ENCODE peak calls at places on chromosomes 16 and 17, in eight cellular contexts. One of them, this sample, is unnamed. For H3K27me3, the result is how much of the 10 kb centered on the place peaks cover.

GRCh38 chr17:66466933-66467367 is 164.5 kb downstream of the PRKCA start:
- DNase-seq in H9: peak
- DNase-seq in PC-9: peak
- DNase-seq in tibial artery: no peak
- DNase-seq in adipocyte: peak
- DNase-seq in dorsolateral prefrontal cortex: no peak
- DNase-seq in cardiac muscle cell: peak
- DNase-seq in adrenal gland: peak
- DNase-seq in this sample: peak

GRCh38 chr16:4599545-4599944 is 15.1 kb downstream of the UBALD1 start:
- DNase-seq in dorsolateral prefrontal cortex: no peak
- DNase-seq in H9: no peak
- DNase-seq in adrenal gland: no peak
- DNase-seq in PC-9: no peak
- DNase-seq in tibial artery: no peak
- DNase-seq in adipocyte: no peak
- DNase-seq in cardiac muscle cell: no peak
- DNase-seq in this sample: no peak

GRCh38 chr17:65268832-65269231 is 131.7 kb downstream of the RGS9 start:
- DNase-seq in PC-9: no peak
- DNase-seq in dorsolateral prefrontal cortex: no peak
- DNase-seq in adipocyte: peak
- DNase-seq in cardiac muscle cell: no peak
- DNase-seq in adrenal gland: no peak
- DNase-seq in H9: no peak
- DNase-seq in tibial artery: no peak
- DNase-seq in this sample: no peak

GRCh38 chr17:48392836-48393235 is 37.2 kb downstream of the SKAP1 start:
- DNase-seq in dorsolateral prefrontal cortex: no peak
- DNase-seq in H9: no peak
- DNase-seq in cardiac muscle cell: no peak
- DNase-seq in PC-9: no peak
- DNase-seq in tibial artery: no peak
- DNase-seq in adrenal gland: no peak
- DNase-seq in adipocyte: no peak
- DNase-seq in this sample: no peak

GRCh38 chr16:49749816-49750215 is 106.1 kb downstream of the ZNF423 start:
- DNase-seq in adipocyte: no peak
- DNase-seq in adrenal gland: no peak
- DNase-seq in PC-9: no peak
- DNase-seq in tibial artery: no peak
- DNase-seq in dorsolateral prefrontal cortex: no peak
- DNase-seq in H9: no peak
- DNase-seq in cardiac muscle cell: no peak
- DNase-seq in this sample: no peak

GRCh38 chr17:30212750-30213149 is 22.7 kb downstream of the SLC6A4 start:
- DNase-seq in PC-9: no peak
- DNase-seq in H9: no peak
- DNase-seq in dorsolateral prefrontal cortex: no peak
- DNase-seq in cardiac muscle cell: no peak
- DNase-seq in adrenal gland: no peak
- DNase-seq in tibial artery: no peak
- DNase-seq in adipocyte: no peak
- DNase-seq in this sample: no peak

GRCh38 chr16:68737730-68738590 is 868 bp downstream of the CDH1 start:
- DNase-seq in adipocyte: no peak
- DNase-seq in dorsolateral prefrontal cortex: no peak
- DNase-seq in tibial artery: no peak
- DNase-seq in adrenal gland: no peak
- DNase-seq in PC-9: peak
- DNase-seq in H9: no peak
- DNase-seq in cardiac muscle cell: no peak
- DNase-seq in this sample: no peak

GRCh38 chr16:86798247-86799041 is 220.1 kb downstream of the FOXL1 start:
- DNase-seq in dorsolateral prefrontal cortex: no peak
- DNase-seq in cardiac muscle cell: no peak
- DNase-seq in adipocyte: no peak
- DNase-seq in H9: no peak
- DNase-seq in tibial artery: no peak
- DNase-seq in adrenal gland: no peak
- DNase-seq in PC-9: no peak
- DNase-seq in this sample: peak

GRCh38 chr16:25177831-25178688 is 38.7 kb upstream of the AQP8 start:
- DNase-seq in H9: no peak
- DNase-seq in adipocyte: peak
- DNase-seq in adrenal gland: peak
- DNase-seq in PC-9: no peak
- DNase-seq in cardiac muscle cell: no peak
- DNase-seq in tibial artery: no peak
- DNase-seq in dorsolateral prefrontal cortex: no peak
- DNase-seq in this sample: no peak

GRCh38 chr17:50460831-50461526 is 7.7 kb downstream of the CHAD start:
- DNase-seq in H9: no peak
- DNase-seq in adipocyte: no peak
- DNase-seq in adrenal gland: no peak
- DNase-seq in PC-9: no peak
- DNase-seq in cardiac muscle cell: no peak
- DNase-seq in dorsolateral prefrontal cortex: no peak
- DNase-seq in tibial artery: no peak
- DNase-seq in this sample: no peak

GRCh38 chr17:14019186-14019956 is 49.9 kb upstream of the COX10 start:
- DNase-seq in cardiac muscle cell: peak
- DNase-seq in dorsolateral prefrontal cortex: no peak
- DNase-seq in tibial artery: no peak
- DNase-seq in adrenal gland: no peak
- DNase-seq in PC-9: no peak
- DNase-seq in adipocyte: no peak
- DNase-seq in H9: no peak
- DNase-seq in this sample: no peak

GRCh38 chr17:58363457-58364185 is 11.6 kb upstream of the SUPT4H1 start:
- DNase-seq in adipocyte: no peak
- DNase-seq in H9: no peak
- DNase-seq in PC-9: no peak
- DNase-seq in dorsolateral prefrontal cortex: no peak
- DNase-seq in tibial artery: no peak
- DNase-seq in cardiac muscle cell: no peak
- DNase-seq in adrenal gland: peak
- DNase-seq in this sample: no peak

GRCh38 chr17:2259769-2260536 is 43.6 kb downstream of the SMG6 start:
- DNase-seq in PC-9: no peak
- DNase-seq in H9: no peak
- DNase-seq in dorsolateral prefrontal cortex: no peak
- DNase-seq in adipocyte: no peak
- DNase-seq in cardiac muscle cell: no peak
- DNase-seq in tibial artery: no peak
- DNase-seq in adrenal gland: no peak
- DNase-seq in this sample: peak

GRCh38 chr17:78972507-78973105 is 7.1 kb downstream of the LGALS3BP start:
- DNase-seq in cardiac muscle cell: no peak
- DNase-seq in adipocyte: no peak
- DNase-seq in PC-9: no peak
- DNase-seq in dorsolateral prefrontal cortex: no peak
- DNase-seq in adrenal gland: no peak
- DNase-seq in tibial artery: no peak
- DNase-seq in H9: no peak
- DNase-seq in this sample: no peak

GRCh38 chr16:16164244-16164643 is 59.0 kb downstream of the ABCC6 start:
- DNase-seq in adipocyte: no peak
- DNase-seq in H9: no peak
- DNase-seq in tibial artery: no peak
- DNase-seq in dorsolateral prefrontal cortex: no peak
- DNase-seq in cardiac muscle cell: no peak
- DNase-seq in adrenal gland: no peak
- DNase-seq in PC-9: no peak
- DNase-seq in this sample: no peak

GRCh38 chr17:37116802-37117201 is 168.0 kb downstream of the AATF start:
- DNase-seq in dorsolateral prefrontal cortex: no peak
- DNase-seq in cardiac muscle cell: no peak
- DNase-seq in H9: peak
- DNase-seq in tibial artery: no peak
- DNase-seq in adipocyte: no peak
- DNase-seq in PC-9: no peak
- DNase-seq in adrenal gland: no peak
- DNase-seq in this sample: no peak

GRCh38 chr17:83064732-83065659 is 14.4 kb upstream of the METRNL start:
- DNase-seq in PC-9: peak
- DNase-seq in dorsolateral prefrontal cortex: no peak
- DNase-seq in cardiac muscle cell: no peak
- DNase-seq in adipocyte: no peak
- DNase-seq in adrenal gland: no peak
- DNase-seq in H9: peak
- DNase-seq in tibial artery: peak
- DNase-seq in this sample: no peak

GRCh38 chr16:63737633-63738032 is 1384.2 kb downstream of the CDH11 start:
- DNase-seq in cardiac muscle cell: peak
- DNase-seq in adipocyte: peak
- DNase-seq in H9: no peak
- DNase-seq in dorsolateral prefrontal cortex: no peak
- DNase-seq in adrenal gland: no peak
- DNase-seq in tibial artery: no peak
- DNase-seq in PC-9: no peak
- DNase-seq in this sample: no peak

GRCh38 chr17:17067277-17067676 is 25.0 kb downstream of the MPRIP start:
- DNase-seq in adrenal gland: no peak
- DNase-seq in PC-9: peak
- DNase-seq in dorsolateral prefrontal cortex: no peak
- DNase-seq in cardiac muscle cell: peak
- DNase-seq in adipocyte: peak
- DNase-seq in tibial artery: peak
- DNase-seq in H9: peak
- DNase-seq in this sample: no peak

GRCh38 chr17:76953926-76954325 is 85.7 kb downstream of the MGAT5B start:
- DNase-seq in tibial artery: no peak
- DNase-seq in H9: no peak
- DNase-seq in cardiac muscle cell: no peak
- DNase-seq in PC-9: no peak
- DNase-seq in adipocyte: no peak
- DNase-seq in adrenal gland: no peak
- DNase-seq in dorsolateral prefrontal cortex: no peak
- DNase-seq in this sample: no peak

GRCh38 chr17:39606434-39607056 is 1.2 kb downstream of the NEUROD2 start:
- DNase-seq in adipocyte: no peak
- DNase-seq in H9: peak
- DNase-seq in adrenal gland: no peak
- DNase-seq in PC-9: no peak
- DNase-seq in dorsolateral prefrontal cortex: no peak
- DNase-seq in cardiac muscle cell: no peak
- DNase-seq in tibial artery: no peak
- DNase-seq in this sample: no peak
- H3K27me3 ChIP-seq in adipocyte: half or more
- H3K27me3 ChIP-seq in H9: half or more
- H3K27me3 ChIP-seq in adrenal gland: half or more
- H3K27me3 ChIP-seq in PC-9: half or more
- H3K27me3 ChIP-seq in dorsolateral prefrontal cortex: half or more
- H3K27me3 ChIP-seq in cardiac muscle cell: half or more
- H3K27me3 ChIP-seq in tibial artery: under half
- H3K27me3 ChIP-seq in this sample: under half

GRCh38 chr17:74445156-74445555 is 13.3 kb downstream of the GPRC5C start:
- DNase-seq in cardiac muscle cell: no peak
- DNase-seq in dorsolateral prefrontal cortex: no peak
- DNase-seq in PC-9: no peak
- DNase-seq in tibial artery: no peak
- DNase-seq in adipocyte: no peak
- DNase-seq in adrenal gland: no peak
- DNase-seq in H9: no peak
- DNase-seq in this sample: no peak
- H3K27me3 ChIP-seq in cardiac muscle cell: under half
- H3K27me3 ChIP-seq in dorsolateral prefrontal cortex: under half
- H3K27me3 ChIP-seq in PC-9: under half
- H3K27me3 ChIP-seq in tibial artery: under half
- H3K27me3 ChIP-seq in adipocyte: under half
- H3K27me3 ChIP-seq in adrenal gland: under half
- H3K27me3 ChIP-seq in H9: under half
- H3K27me3 ChIP-seq in this sample: under half

GRCh38 chr16:2025251-2025650 is 1.5 kb upstream of the NHERF2 start:
- DNase-seq in dorsolateral prefrontal cortex: no peak
- DNase-seq in H9: no peak
- DNase-seq in PC-9: no peak
- DNase-seq in cardiac muscle cell: no peak
- DNase-seq in tibial artery: no peak
- DNase-seq in adrenal gland: no peak
- DNase-seq in adipocyte: no peak
- DNase-seq in this sample: no peak
- H3K27me3 ChIP-seq in dorsolateral prefrontal cortex: under half
- H3K27me3 ChIP-seq in H9: under half
- H3K27me3 ChIP-seq in PC-9: under half
- H3K27me3 ChIP-seq in cardiac muscle cell: under half
- H3K27me3 ChIP-seq in tibial artery: under half
- H3K27me3 ChIP-seq in adrenal gland: under half
- H3K27me3 ChIP-seq in adipocyte: under half
- H3K27me3 ChIP-seq in this sample: under half

GRCh38 chr16:54431997-54432367 is 145.4 kb upstream of the IRX3 start:
- DNase-seq in dorsolateral prefrontal cortex: no peak
- DNase-seq in adrenal gland: no peak
- DNase-seq in H9: no peak
- DNase-seq in PC-9: no peak
- DNase-seq in adipocyte: peak
- DNase-seq in tibial artery: no peak
- DNase-seq in cardiac muscle cell: no peak
- DNase-seq in this sample: no peak

GRCh38 chr16:54431041-54431996 is 144.7 kb upstream of the IRX3 start:
- DNase-seq in adrenal gland: no peak
- DNase-seq in H9: no peak
- DNase-seq in tibial artery: no peak
- DNase-seq in PC-9: peak
- DNase-seq in cardiac muscle cell: peak
- DNase-seq in dorsolateral prefrontal cortex: no peak
- DNase-seq in adipocyte: peak
- DNase-seq in this sample: no peak

GRCh38 chr16:54429029-54429428 is 142.4 kb upstream of the IRX3 start:
- DNase-seq in cardiac muscle cell: no peak
- DNase-seq in adrenal gland: no peak
- DNase-seq in dorsolateral prefrontal cortex: no peak
- DNase-seq in PC-9: no peak
- DNase-seq in adipocyte: no peak
- DNase-seq in H9: no peak
- DNase-seq in tibial artery: no peak
- DNase-seq in this sample: no peak

GRCh38 chr16:54432481-54433229 is 146.1 kb upstream of the IRX3 start:
- DNase-seq in tibial artery: no peak
- DNase-seq in adipocyte: no peak
- DNase-seq in H9: no peak
- DNase-seq in cardiac muscle cell: no peak
- DNase-seq in adrenal gland: no peak
- DNase-seq in dorsolateral prefrontal cortex: no peak
- DNase-seq in PC-9: no peak
- DNase-seq in this sample: peak

DNA sequence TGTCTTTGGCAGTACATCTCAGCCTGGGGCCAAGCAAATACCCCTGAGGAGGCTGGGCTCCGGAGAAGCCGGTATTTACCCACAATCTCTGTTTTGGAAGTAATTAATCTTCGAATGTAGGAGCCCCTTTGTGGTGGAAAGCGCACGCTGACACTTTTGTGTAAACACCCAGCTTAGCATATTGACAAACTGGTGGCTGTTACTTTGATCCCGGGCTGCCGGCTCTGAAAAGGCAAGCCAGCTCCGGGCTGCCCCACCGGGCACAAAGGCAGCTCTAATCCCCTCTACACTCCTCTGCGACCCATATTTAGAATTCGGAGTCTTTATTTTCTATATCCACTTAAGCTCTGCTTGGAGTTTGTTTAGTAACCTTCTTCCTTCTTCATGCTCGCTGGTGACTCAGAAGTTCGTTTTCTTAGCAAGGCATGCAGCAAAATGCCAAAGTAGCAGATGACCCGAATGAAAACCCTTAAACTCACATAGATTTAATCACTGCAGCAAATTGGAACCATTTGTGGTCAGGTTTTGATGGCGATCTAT is 144.0 kb upstream of the IRX3 start:
- DNase-seq in adipocyte: peak
- DNase-seq in adrenal gland: no peak
- DNase-seq in cardiac muscle cell: peak
- DNase-seq in dorsolateral prefrontal cortex: no peak
- DNase-seq in tibial artery: no peak
- DNase-seq in PC-9: peak
- DNase-seq in H9: no peak
- DNase-seq in this sample: peak
- H3K27me3 ChIP-seq in adipocyte: under half
- H3K27me3 ChIP-seq in adrenal gland: under half
- H3K27me3 ChIP-seq in cardiac muscle cell: under half
- H3K27me3 ChIP-seq in dorsolateral prefrontal cortex: under half
- H3K27me3 ChIP-seq in tibial artery: under half
- H3K27me3 ChIP-seq in PC-9: under half
- H3K27me3 ChIP-seq in H9: under half
- H3K27me3 ChIP-seq in this sample: under half

This sample was measured in SJCRH30.